ENCODE peak calls at places on chromosomes 6 and 20, in five cellular contexts. M is CD8-positive, alpha-beta T cell; K is GM23338; O is ovary; W is pancreas. Z is an unnamed sample. For H3K4me1, the result is how much of the 10 kb centered on the place peaks cover.

GRCh38 chr6:101281266-101281665 is 112.2 kb upstream of the GRIK2 start:
- DNase-seq in K (no peak), M (no peak), W (no peak), O (no peak), Z (no peak)

GRCh38 chr6:24864345-24864744 is 65.6 kb upstream of the ARMH2 start:
- DNase-seq in O (no peak), M (no peak), K (no peak), W (no peak), Z (no peak)

GRCh38 chr20:584375-585301 is 25.5 kb downstream of the TCF15 start:
- DNase-seq in O (no peak), K (peak), W (no peak), M (no peak), Z (peak)

GRCh38 chr6:20366082-20366834 is 35.4 kb upstream of the E2F3 start:
- DNase-seq in K (no peak), M (peak), O (no peak), W (no peak), Z (no peak)

GRCh38 chr20:41329435-41330342 is 10.9 kb upstream of the LPIN3 start:
- DNase-seq in O (peak), K (no peak), W (peak), M (peak), Z (peak)

GRCh38 chr20:22502731-22503191 is 81.6 kb downstream of the FOXA2 start:
- DNase-seq in O (no peak), K (no peak), W (no peak), M (no peak), Z (no peak)

GRCh38 chr6:68427630-68428029 is 207.5 kb upstream of the ADGRB3 start:
- DNase-seq in W (no peak), K (no peak), M (no peak), O (no peak), Z (no peak)

GRCh38 chr20:22984611-22985010 is 50.5 kb upstream of the SSTR4 start:
- DNase-seq in M (no peak), W (no peak), K (no peak), O (no peak), Z (no peak)

GRCh38 chr6:33963351-33963750 is 159.5 kb upstream of the MLN start:
- DNase-seq in W (no peak), M (no peak), K (no peak), O (no peak), Z (peak)

GRCh38 chr20:50003253-50003656 is 20.5 kb downstream of the SNAI1 start:
- DNase-seq in M (no peak), W (no peak), K (no peak), O (no peak), Z (no peak)

GRCh38 chr6:15439410-15440022 is 193.6 kb downstream of the JARID2 start:
- DNase-seq in W (no peak), M (no peak), K (no peak), O (no peak), Z (no peak)

GRCh38 chr6:158387036-158387435 is 74.8 kb downstream of the TULP4 start:
- DNase-seq in W (no peak), K (no peak), M (no peak), O (no peak), Z (no peak)

GRCh38 chr6:85945454-85946185 is 302.9 kb upstream of the SYNCRIP start:
- DNase-seq in W (no peak), K (no peak), M (no peak), O (no peak), Z (no peak)

GRCh38 chr20:13325033-13325432 is 104.0 kb downstream of the ISM1 start:
- DNase-seq in M (no peak), K (peak), W (no peak), O (no peak), Z (no peak)

GRCh38 chr6:166958926-166959861 is 2.8 kb upstream of the RNASET2 start:
- DNase-seq in W (no peak), O (no peak), M (peak), K (no peak), Z (no peak)

DNA sequence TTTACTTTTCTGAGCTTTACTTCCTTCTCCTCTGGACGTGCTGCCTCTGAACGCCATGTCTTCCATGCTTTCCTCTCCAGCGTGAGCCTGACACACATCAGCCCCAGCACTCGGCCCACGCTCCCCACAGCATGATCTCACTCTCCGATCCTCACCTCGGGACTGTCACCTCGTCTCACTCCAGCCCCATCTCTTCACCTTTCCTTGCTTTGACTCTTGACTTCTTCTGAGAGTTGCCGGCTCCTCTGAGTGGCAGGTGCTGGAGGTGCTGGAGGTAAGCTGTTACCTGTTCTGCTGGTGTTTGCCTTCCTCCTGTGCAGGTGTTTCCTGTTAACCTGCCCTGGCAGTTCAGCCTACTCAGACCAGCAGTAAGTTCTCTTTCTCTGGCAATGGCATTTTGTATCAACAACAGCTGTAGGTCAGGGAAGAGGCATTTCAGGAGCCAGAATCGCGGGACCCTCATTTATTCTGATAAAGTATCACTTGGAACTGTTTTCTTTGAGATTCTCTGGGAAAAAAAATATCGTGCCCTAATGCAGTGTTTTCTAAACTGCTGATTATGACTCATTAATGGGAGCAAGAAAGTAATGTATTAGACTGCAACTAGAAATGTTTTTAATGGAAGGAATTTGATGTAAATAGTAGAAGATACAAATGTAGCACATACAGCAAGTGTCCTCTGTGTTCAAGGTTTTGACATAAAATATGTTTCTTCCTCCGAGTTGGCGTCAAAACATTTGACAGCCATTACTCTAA is 106.5 kb downstream of the ARID1B start:
- DNase-seq in W (no peak), O (no peak), M (no peak), K (peak), Z (no peak)
- H3K4me1 ChIP-seq in W (under half), O (under half), M (half or more), K (half or more), Z (under half)

DNA sequence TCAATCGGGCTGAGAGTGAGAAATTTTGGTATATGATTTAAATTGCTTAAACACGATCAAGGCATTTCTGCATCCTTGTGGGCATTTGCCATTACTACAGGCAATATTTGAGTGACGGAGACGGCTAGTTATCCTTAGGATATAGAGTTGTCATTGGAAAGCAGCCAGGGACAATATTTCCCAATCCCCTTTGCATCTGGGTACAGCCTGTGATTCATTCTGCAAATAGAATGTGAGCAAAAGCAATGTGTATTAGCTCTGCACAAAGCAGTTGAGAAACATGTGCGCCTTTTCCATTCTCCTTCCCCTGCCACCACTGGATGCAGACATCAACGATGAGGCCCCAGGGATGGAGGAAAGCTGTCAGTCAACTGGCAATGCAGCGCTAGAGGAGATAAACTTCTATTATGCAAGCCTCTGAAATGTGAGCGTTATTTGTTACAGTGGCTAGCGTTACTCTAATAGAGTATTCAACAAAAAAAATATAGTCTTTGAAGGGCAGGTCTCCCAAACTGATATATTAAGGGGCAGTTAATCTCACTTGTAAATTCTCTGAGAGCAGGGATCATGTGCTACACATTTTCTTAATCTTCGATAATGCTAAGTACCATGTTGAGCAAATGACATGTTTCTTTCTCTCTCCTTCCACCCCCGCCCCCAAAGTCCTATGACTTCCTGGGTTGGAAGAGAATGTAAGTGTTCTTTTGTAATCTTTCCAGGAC is 37.1 kb upstream of the NCOA3 start:
- DNase-seq in K (peak), O (no peak), M (no peak), W (no peak), Z (peak)
- H3K4me1 ChIP-seq in K (under half), O (under half), M (under half), W (under half), Z (under half)

DNA sequence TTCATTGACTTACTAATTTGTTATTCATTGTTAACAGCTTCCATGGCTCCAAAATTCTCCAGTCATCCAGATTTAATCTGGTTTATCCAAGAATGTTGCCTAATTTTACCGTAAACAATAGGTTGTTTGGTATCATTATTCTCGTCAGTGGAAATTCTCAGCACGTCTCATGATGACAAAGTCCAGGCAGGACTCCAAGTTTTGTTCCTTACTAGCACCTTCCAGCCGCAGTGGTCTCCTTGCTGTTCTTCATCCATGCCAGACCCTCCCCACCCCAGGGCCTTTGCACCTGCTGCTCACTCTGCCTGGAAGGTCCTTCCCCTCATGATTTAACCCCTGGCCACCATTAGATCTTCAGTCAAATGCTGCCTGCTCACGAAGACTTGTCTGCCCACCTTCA is 48.1 kb upstream of the NAA20 start:
- DNase-seq in K (no peak), M (no peak), O (no peak), W (no peak), Z (no peak)
- H3K4me1 ChIP-seq in K (under half), M (under half), O (under half), W (under half), Z (under half)

GRCh38 chr6:113148576-113148975 is 708.6 kb upstream of the MARCKS start:
- DNase-seq in O (no peak), W (no peak), M (no peak), K (no peak), Z (no peak)

GRCh38 chr6:113142775-113143174 is 714.4 kb upstream of the MARCKS start:
- DNase-seq in W (no peak), O (no peak), M (no peak), K (no peak), Z (no peak)

GRCh38 chr6:113146878-113147277 is 710.3 kb upstream of the MARCKS start:
- DNase-seq in M (no peak), W (no peak), O (no peak), K (no peak), Z (no peak)

GRCh38 chr6:113149511-113149910 is 707.6 kb upstream of the MARCKS start:
- DNase-seq in M (no peak), K (no peak), O (no peak), W (no peak), Z (no peak)

GRCh38 chr6:113147544-113147943 is 709.6 kb upstream of the MARCKS start:
- DNase-seq in W (no peak), O (no peak), M (no peak), K (no peak), Z (no peak)
- H3K4me1 ChIP-seq in W (under half), O (under half), M (under half), K (under half), Z (under half)

GRCh38 chr20:58504566-58504965 is 10.6 kb downstream of the APCDD1L start:
- DNase-seq in M (no peak), O (no peak), K (no peak), W (no peak), Z (no peak)

GRCh38 chr20:58500256-58500655 is 14.9 kb downstream of the APCDD1L start:
- DNase-seq in W (no peak), M (no peak), O (no peak), K (no peak), Z (no peak)

GRCh38 chr20:58508762-58509395 is 6.3 kb downstream of the APCDD1L start:
- DNase-seq in O (no peak), W (no peak), M (no peak), K (no peak), Z (no peak)

GRCh38 chr20:58498445-58499068 is 16.6 kb downstream of the APCDD1L start:
- DNase-seq in W (no peak), M (no peak), O (no peak), K (no peak), Z (peak)

GRCh38 chr20:58503668-58504067 is 11.5 kb downstream of the APCDD1L start:
- DNase-seq in M (no peak), W (no peak), K (no peak), O (no peak), Z (no peak)
- H3K4me1 ChIP-seq in M (under half), W (under half), K (under half), O (under half), Z (under half)